ENCODE peak calls at places on chromosomes 7 and 10, in four cellular contexts. I is hippocampal formation, H is HT-29, D is A172. G is an unnamed sample.

GRCh38 chr10:103854265-103854686 is 1.1 kb downstream of the SH3PXD2A start:
- DNase-seq in D (no peak), I (no peak), H (peak; percentile 27), G (no peak)

GRCh38 chr10:36802523-36803153 is 322.8 kb upstream of the ANKRD30A start:
- DNase-seq in H (no peak), D (no peak), I (peak; percentile 32), G (no peak)

GRCh38 chr7:66330961-66331360 is 125.8 kb downstream of the TPST1 start:
- DNase-seq in D (no peak), I (peak; percentile 2), H (no peak), G (peak; percentile 28)

GRCh38 chr10:16828731-16829175 is 11.5 kb upstream of the RSU1 start:
- DNase-seq in D (peak; percentile 76), H (no peak), I (no peak), G (no peak)

GRCh38 chr7:2109936-2110585 is 122.7 kb downstream of the MAD1L1 start:
- DNase-seq in D (peak; percentile 99), H (peak; percentile 89), I (no peak), G (no peak)

GRCh38 chr10:43731486-43731885 is 82.8 kb upstream of the ZNF32 start:
- DNase-seq in H (no peak), I (no peak), D (no peak), G (no peak)

GRCh38 chr10:49279015-49279880 is 19.7 kb upstream of the C10orf71 start:
- DNase-seq in H (no peak), D (no peak), I (no peak), G (no peak)

GRCh38 chr10:70668454-70668970 is 3.8 kb upstream of the ADAMTS14 start:
- DNase-seq in I (no peak), D (peak; percentile 65), H (no peak), G (no peak)

GRCh38 chr10:34124522-34125035 is 690.5 kb downstream of the PARD3 start:
- DNase-seq in H (peak; percentile 62), D (peak; percentile 92), I (no peak), G (no peak)

GRCh38 chr10:22475857-22476600 is 130.7 kb downstream of the SPAG6 start:
- DNase-seq in D (no peak), I (peak; percentile 50), H (no peak), G (no peak)

GRCh38 chr7:87341441-87341840 is 4.0 kb upstream of the CROT start:
- DNase-seq in D (no peak), I (no peak), H (no peak), G (no peak)

GRCh38 chr7:8201846-8202441 is 60.0 kb downstream of the ICA1 start:
- DNase-seq in H (no peak), I (no peak), D (no peak), G (no peak)

GRCh38 chr7:134364619-134365037 is 47.9 kb upstream of the SLC35B4 start:
- DNase-seq in H (peak; percentile 90), D (peak; percentile 75), I (no peak), G (no peak)

GRCh38 chr7:134804351-134804750 is 24.9 kb downstream of the CALD1 start:
- DNase-seq in D (peak; percentile 45), I (no peak), H (no peak), G (no peak)

GRCh38 chr7:95623788-95624187 is 27.5 kb upstream of the PDK4 start:
- DNase-seq in I (no peak), H (no peak), D (no peak), G (no peak)

G was measured in hypothalamus.